ENCODE peak calls at places on chromosomes 7 and 10, in ten cellular contexts. One of them, this sample, is unnamed.

GRCh38 chr10:6701289-6701688 is 121.2 kb upstream of the PRKCQ start:
- DNase-seq in M059J: no peak
- DNase-seq in adrenal gland: no peak
- DNase-seq in tibial nerve: no peak
- DNase-seq in IMR-90: no peak
- DNase-seq in RKO: no peak
- DNase-seq in stimulated activated CD4-positive, alpha-beta T cell treated with anti-CD3 and anti-CD28 coated beads, Interleukin-1b, Interleukin-23, amount 100 ng/mL, for 48 hours: no peak
- DNase-seq in GM12865: no peak
- DNase-seq in AG09309: no peak
- DNase-seq in GDM1: no peak
- DNase-seq in this sample: peak

GRCh38 chr10:62377966-62378365 is 3.8 kb downstream of the ZNF365 start:
- DNase-seq in adrenal gland: no peak
- DNase-seq in M059J: no peak
- DNase-seq in IMR-90: no peak
- DNase-seq in stimulated activated CD4-positive, alpha-beta T cell treated with anti-CD3 and anti-CD28 coated beads, Interleukin-1b, Interleukin-23, amount 100 ng/mL, for 48 hours: no peak
- DNase-seq in GDM1: no peak
- DNase-seq in RKO: no peak
- DNase-seq in AG09309: no peak
- DNase-seq in GM12865: no peak
- DNase-seq in tibial nerve: no peak
- DNase-seq in this sample: no peak

GRCh38 chr10:37101261-37101660 is 24.1 kb upstream of the ANKRD30A start:
- DNase-seq in AG09309: no peak
- DNase-seq in GDM1: no peak
- DNase-seq in stimulated activated CD4-positive, alpha-beta T cell treated with anti-CD3 and anti-CD28 coated beads, Interleukin-1b, Interleukin-23, amount 100 ng/mL, for 48 hours: no peak
- DNase-seq in adrenal gland: no peak
- DNase-seq in M059J: no peak
- DNase-seq in GM12865: no peak
- DNase-seq in IMR-90: no peak
- DNase-seq in RKO: no peak
- DNase-seq in tibial nerve: no peak
- DNase-seq in this sample: no peak

GRCh38 chr10:77004917-77005564 is 632.6 kb downstream of the KCNMA1 start:
- DNase-seq in AG09309: peak
- DNase-seq in RKO: peak
- DNase-seq in GM12865: peak
- DNase-seq in M059J: peak
- DNase-seq in adrenal gland: peak
- DNase-seq in stimulated activated CD4-positive, alpha-beta T cell treated with anti-CD3 and anti-CD28 coated beads, Interleukin-1b, Interleukin-23, amount 100 ng/mL, for 48 hours: no peak
- DNase-seq in GDM1: peak
- DNase-seq in tibial nerve: no peak
- DNase-seq in IMR-90: peak
- DNase-seq in this sample: peak

GRCh38 chr7:94244760-94245159 is 149.9 kb upstream of the COL1A2 start:
- DNase-seq in stimulated activated CD4-positive, alpha-beta T cell treated with anti-CD3 and anti-CD28 coated beads, Interleukin-1b, Interleukin-23, amount 100 ng/mL, for 48 hours: no peak
- DNase-seq in tibial nerve: no peak
- DNase-seq in RKO: no peak
- DNase-seq in adrenal gland: no peak
- DNase-seq in GDM1: no peak
- DNase-seq in AG09309: no peak
- DNase-seq in IMR-90: no peak
- DNase-seq in M059J: peak
- DNase-seq in GM12865: no peak
- DNase-seq in this sample: no peak

GRCh38 chr10:22278441-22278782 is 37.8 kb upstream of the COMMD3 start:
- DNase-seq in AG09309: no peak
- DNase-seq in GDM1: no peak
- DNase-seq in IMR-90: no peak
- DNase-seq in adrenal gland: no peak
- DNase-seq in M059J: no peak
- DNase-seq in RKO: peak
- DNase-seq in GM12865: no peak
- DNase-seq in tibial nerve: no peak
- DNase-seq in stimulated activated CD4-positive, alpha-beta T cell treated with anti-CD3 and anti-CD28 coated beads, Interleukin-1b, Interleukin-23, amount 100 ng/mL, for 48 hours: no peak
- DNase-seq in this sample: no peak

GRCh38 chr10:95601116-95601719 is 40.0 kb upstream of the SORBS1 start:
- DNase-seq in stimulated activated CD4-positive, alpha-beta T cell treated with anti-CD3 and anti-CD28 coated beads, Interleukin-1b, Interleukin-23, amount 100 ng/mL, for 48 hours: peak
- DNase-seq in GDM1: peak
- DNase-seq in adrenal gland: peak
- DNase-seq in GM12865: peak
- DNase-seq in RKO: peak
- DNase-seq in M059J: peak
- DNase-seq in AG09309: peak
- DNase-seq in tibial nerve: peak
- DNase-seq in IMR-90: peak
- DNase-seq in this sample: peak

GRCh38 chr10:100479059-100479458 is 16.2 kb downstream of the WNT8B start:
- DNase-seq in GDM1: no peak
- DNase-seq in GM12865: no peak
- DNase-seq in IMR-90: no peak
- DNase-seq in tibial nerve: no peak
- DNase-seq in stimulated activated CD4-positive, alpha-beta T cell treated with anti-CD3 and anti-CD28 coated beads, Interleukin-1b, Interleukin-23, amount 100 ng/mL, for 48 hours: no peak
- DNase-seq in AG09309: no peak
- DNase-seq in adrenal gland: no peak
- DNase-seq in RKO: no peak
- DNase-seq in M059J: no peak
- DNase-seq in this sample: no peak

GRCh38 chr10:74167443-74167842 is 16.4 kb downstream of the ADK start:
- DNase-seq in GM12865: no peak
- DNase-seq in AG09309: no peak
- DNase-seq in stimulated activated CD4-positive, alpha-beta T cell treated with anti-CD3 and anti-CD28 coated beads, Interleukin-1b, Interleukin-23, amount 100 ng/mL, for 48 hours: no peak
- DNase-seq in GDM1: no peak
- DNase-seq in adrenal gland: no peak
- DNase-seq in IMR-90: no peak
- DNase-seq in tibial nerve: no peak
- DNase-seq in RKO: no peak
- DNase-seq in M059J: no peak
- DNase-seq in this sample: peak

GRCh38 chr7:24419070-24419469 is 135.1 kb downstream of the NPY start:
- DNase-seq in stimulated activated CD4-positive, alpha-beta T cell treated with anti-CD3 and anti-CD28 coated beads, Interleukin-1b, Interleukin-23, amount 100 ng/mL, for 48 hours: no peak
- DNase-seq in GM12865: peak
- DNase-seq in AG09309: no peak
- DNase-seq in GDM1: no peak
- DNase-seq in adrenal gland: no peak
- DNase-seq in RKO: no peak
- DNase-seq in M059J: peak
- DNase-seq in tibial nerve: no peak
- DNase-seq in IMR-90: no peak
- DNase-seq in this sample: no peak

GRCh38 chr10:99784731-99785441 is 2.4 kb downstream of the ABCC2 start:
- DNase-seq in IMR-90: peak
- DNase-seq in GM12865: no peak
- DNase-seq in tibial nerve: no peak
- DNase-seq in RKO: peak
- DNase-seq in stimulated activated CD4-positive, alpha-beta T cell treated with anti-CD3 and anti-CD28 coated beads, Interleukin-1b, Interleukin-23, amount 100 ng/mL, for 48 hours: no peak
- DNase-seq in adrenal gland: no peak
- DNase-seq in AG09309: no peak
- DNase-seq in M059J: peak
- DNase-seq in GDM1: no peak
- DNase-seq in this sample: no peak

GRCh38 chr10:114576716-114577115 is 81.4 kb downstream of the ABLIM1 start:
- DNase-seq in GDM1: no peak
- DNase-seq in stimulated activated CD4-positive, alpha-beta T cell treated with anti-CD3 and anti-CD28 coated beads, Interleukin-1b, Interleukin-23, amount 100 ng/mL, for 48 hours: no peak
- DNase-seq in RKO: no peak
- DNase-seq in adrenal gland: no peak
- DNase-seq in IMR-90: no peak
- DNase-seq in tibial nerve: no peak
- DNase-seq in AG09309: no peak
- DNase-seq in M059J: peak
- DNase-seq in GM12865: no peak
- DNase-seq in this sample: no peak

GRCh38 chr10:114634607-114634974 is 23.5 kb downstream of the ABLIM1 start:
- DNase-seq in adrenal gland: peak
- DNase-seq in RKO: peak
- DNase-seq in M059J: peak
- DNase-seq in AG09309: peak
- DNase-seq in tibial nerve: peak
- DNase-seq in GDM1: no peak
- DNase-seq in IMR-90: peak
- DNase-seq in GM12865: no peak
- DNase-seq in stimulated activated CD4-positive, alpha-beta T cell treated with anti-CD3 and anti-CD28 coated beads, Interleukin-1b, Interleukin-23, amount 100 ng/mL, for 48 hours: no peak
- DNase-seq in this sample: no peak

This sample was measured in NB4.